ENCODE peak calls at places on chromosomes 2 and 18, in nine cellular contexts. One of them, this sample, is unnamed.

GRCh38 chr2:137928547-137929503 is 35.4 kb upstream of the HNMT start:
- DNase-seq in breast epithelium: no peak
- DNase-seq in heart left ventricle: no peak
- DNase-seq in stomach: no peak
- DNase-seq in K562: no peak
- DNase-seq in right lobe of liver: no peak
- DNase-seq in transverse colon: no peak
- DNase-seq in tibial nerve: no peak
- DNase-seq in A549: peak; percentile 43
- DNase-seq in this sample: peak; percentile 29

GRCh38 chr2:202376460-202377307 is 557 bp downstream of the BMPR2 start:
- DNase-seq in breast epithelium: peak; percentile 35
- DNase-seq in heart left ventricle: peak; percentile 71
- DNase-seq in stomach: no peak
- DNase-seq in K562: peak; percentile 21
- DNase-seq in right lobe of liver: peak; percentile 63
- DNase-seq in transverse colon: peak; percentile 51
- DNase-seq in tibial nerve: peak; percentile 28
- DNase-seq in A549: peak; percentile 48
- DNase-seq in this sample: no peak

GRCh38 chr2:235746257-235746934 is 252.6 kb downstream of the AGAP1 start:
- DNase-seq in breast epithelium: peak; percentile 64
- DNase-seq in heart left ventricle: no peak
- DNase-seq in stomach: peak; percentile 72
- DNase-seq in K562: peak; percentile 58
- DNase-seq in right lobe of liver: peak; percentile 65
- DNase-seq in transverse colon: peak; percentile 68
- DNase-seq in tibial nerve: peak; percentile 77
- DNase-seq in A549: peak; percentile 90
- DNase-seq in this sample: no peak

GRCh38 chr2:41847744-41848441 is 199.9 kb upstream of the PKDCC start:
- DNase-seq in breast epithelium: peak; percentile 58
- DNase-seq in heart left ventricle: no peak
- DNase-seq in stomach: no peak
- DNase-seq in K562: no peak
- DNase-seq in right lobe of liver: peak; percentile 77
- DNase-seq in transverse colon: no peak
- DNase-seq in tibial nerve: peak; percentile 58
- DNase-seq in A549: peak; percentile 89
- DNase-seq in this sample: peak; percentile 34

GRCh38 chr2:223950448-223951347 is 5.6 kb upstream of the WDFY1 start:
- DNase-seq in breast epithelium: no peak
- DNase-seq in heart left ventricle: no peak
- DNase-seq in stomach: no peak
- DNase-seq in K562: no peak
- DNase-seq in right lobe of liver: no peak
- DNase-seq in transverse colon: no peak
- DNase-seq in tibial nerve: no peak
- DNase-seq in A549: no peak
- DNase-seq in this sample: no peak

GRCh38 chr2:241775223-241776177 is 1.1 kb upstream of the GAL3ST2 start:
- DNase-seq in breast epithelium: peak; percentile 15
- DNase-seq in heart left ventricle: no peak
- DNase-seq in stomach: no peak
- DNase-seq in K562: peak; percentile 5
- DNase-seq in right lobe of liver: peak; percentile 44
- DNase-seq in transverse colon: no peak
- DNase-seq in tibial nerve: no peak
- DNase-seq in A549: no peak
- DNase-seq in this sample: no peak

GRCh38 chr2:28610583-28611201 is 114.8 kb downstream of the PLB1 start:
- DNase-seq in breast epithelium: peak; percentile 51
- DNase-seq in heart left ventricle: no peak
- DNase-seq in stomach: peak; percentile 56
- DNase-seq in K562: peak; percentile 24
- DNase-seq in right lobe of liver: no peak
- DNase-seq in transverse colon: peak; percentile 50
- DNase-seq in tibial nerve: no peak
- DNase-seq in A549: peak; percentile 84
- DNase-seq in this sample: no peak

GRCh38 chr2:215997219-215997618 is 16.1 kb downstream of the MREG start:
- DNase-seq in breast epithelium: no peak
- DNase-seq in heart left ventricle: no peak
- DNase-seq in stomach: no peak
- DNase-seq in K562: no peak
- DNase-seq in right lobe of liver: no peak
- DNase-seq in transverse colon: no peak
- DNase-seq in tibial nerve: no peak
- DNase-seq in A549: no peak
- DNase-seq in this sample: no peak

GRCh38 chr2:113918229-113918628 is 28.3 kb downstream of the ACTR3 start:
- DNase-seq in breast epithelium: no peak
- DNase-seq in heart left ventricle: no peak
- DNase-seq in stomach: no peak
- DNase-seq in K562: no peak
- DNase-seq in right lobe of liver: no peak
- DNase-seq in transverse colon: no peak
- DNase-seq in tibial nerve: no peak
- DNase-seq in A549: no peak
- DNase-seq in this sample: no peak

GRCh38 chr18:63152096-63152495 is 167.5 kb downstream of the BCL2 start:
- DNase-seq in breast epithelium: no peak
- DNase-seq in heart left ventricle: no peak
- DNase-seq in stomach: no peak
- DNase-seq in K562: no peak
- DNase-seq in right lobe of liver: no peak
- DNase-seq in transverse colon: no peak
- DNase-seq in tibial nerve: no peak
- DNase-seq in A549: no peak
- DNase-seq in this sample: no peak

GRCh38 chr2:190717764-190718651 is 69.1 kb downstream of the NAB1 start:
- DNase-seq in breast epithelium: no peak
- DNase-seq in heart left ventricle: no peak
- DNase-seq in stomach: no peak
- DNase-seq in K562: no peak
- DNase-seq in right lobe of liver: no peak
- DNase-seq in transverse colon: no peak
- DNase-seq in tibial nerve: no peak
- DNase-seq in A549: no peak
- DNase-seq in this sample: peak; percentile 53

GRCh38 chr2:174610243-174610995 is 12.8 kb upstream of the WIPF1 start:
- DNase-seq in breast epithelium: no peak
- DNase-seq in heart left ventricle: no peak
- DNase-seq in stomach: no peak
- DNase-seq in K562: no peak
- DNase-seq in right lobe of liver: no peak
- DNase-seq in transverse colon: no peak
- DNase-seq in tibial nerve: no peak
- DNase-seq in A549: no peak
- DNase-seq in this sample: no peak

GRCh38 chr18:74901347-74902169 is 303.9 kb downstream of the ZNF407 start:
- DNase-seq in breast epithelium: no peak
- DNase-seq in heart left ventricle: no peak
- DNase-seq in stomach: no peak
- DNase-seq in K562: no peak
- DNase-seq in right lobe of liver: no peak
- DNase-seq in transverse colon: no peak
- DNase-seq in tibial nerve: no peak
- DNase-seq in A549: no peak
- DNase-seq in this sample: no peak

GRCh38 chr18:79799619-79800352 is 2.0 kb downstream of the KCNG2 start:
- DNase-seq in breast epithelium: no peak
- DNase-seq in heart left ventricle: no peak
- DNase-seq in stomach: no peak
- DNase-seq in K562: no peak
- DNase-seq in right lobe of liver: no peak
- DNase-seq in transverse colon: no peak
- DNase-seq in tibial nerve: no peak
- DNase-seq in A549: no peak
- DNase-seq in this sample: no peak

GRCh38 chr18:79797518-79798345 is at the start of gene KCNG2:
- DNase-seq in breast epithelium: no peak
- DNase-seq in heart left ventricle: peak; percentile 61
- DNase-seq in stomach: no peak
- DNase-seq in K562: no peak
- DNase-seq in right lobe of liver: no peak
- DNase-seq in transverse colon: no peak
- DNase-seq in tibial nerve: no peak
- DNase-seq in A549: peak; percentile 19
- DNase-seq in this sample: no peak

GRCh38 chr18:79796531-79797390 is 977 bp upstream of the KCNG2 start:
- DNase-seq in breast epithelium: no peak
- DNase-seq in heart left ventricle: no peak
- DNase-seq in stomach: no peak
- DNase-seq in K562: no peak
- DNase-seq in right lobe of liver: no peak
- DNase-seq in transverse colon: no peak
- DNase-seq in tibial nerve: no peak
- DNase-seq in A549: no peak
- DNase-seq in this sample: no peak

GRCh38 chr18:79798999-79799370 is 1.2 kb downstream of the KCNG2 start:
- DNase-seq in breast epithelium: no peak
- DNase-seq in heart left ventricle: no peak
- DNase-seq in stomach: no peak
- DNase-seq in K562: no peak
- DNase-seq in right lobe of liver: no peak
- DNase-seq in transverse colon: no peak
- DNase-seq in tibial nerve: no peak
- DNase-seq in A549: no peak
- DNase-seq in this sample: no peak

DNA sequence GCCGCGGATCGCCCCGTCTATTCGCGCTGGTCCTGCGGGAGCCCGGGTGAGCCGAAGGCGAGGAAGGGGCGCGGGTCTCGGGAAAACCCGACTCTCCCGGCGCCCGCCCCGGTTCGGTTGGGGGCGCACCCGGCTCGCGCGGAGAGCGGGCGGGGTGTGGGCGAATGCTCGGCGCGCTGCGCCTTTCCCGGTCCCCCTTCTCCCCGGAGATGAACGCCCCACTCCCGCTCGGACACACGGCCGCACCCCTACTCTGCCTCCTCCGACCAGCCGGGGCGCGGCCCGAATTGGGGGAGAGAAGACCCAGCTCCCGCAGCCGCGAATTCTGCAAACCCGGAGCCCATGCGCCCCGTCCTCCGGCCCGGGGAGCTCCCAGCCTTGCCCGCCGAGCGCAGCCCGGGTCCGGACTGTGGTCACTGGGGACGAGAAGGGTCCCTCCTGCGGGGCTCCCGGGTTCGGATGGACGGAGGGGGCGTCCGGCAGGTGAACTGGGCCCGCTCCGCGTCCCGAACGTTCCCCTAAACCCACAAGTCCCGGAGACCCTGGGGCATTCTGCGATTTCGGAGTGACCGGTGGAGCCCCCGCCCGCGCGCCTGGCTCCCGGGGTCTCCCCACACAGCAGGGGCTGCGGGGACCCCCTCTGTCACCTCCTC is 734 bp downstream of the KCNG2 start:
- DNase-seq in breast epithelium: no peak
- DNase-seq in heart left ventricle: peak; percentile 64
- DNase-seq in stomach: no peak
- DNase-seq in K562: no peak
- DNase-seq in right lobe of liver: no peak
- DNase-seq in transverse colon: no peak
- DNase-seq in tibial nerve: no peak
- DNase-seq in A549: no peak
- DNase-seq in this sample: no peak
- H3K4me3 ChIP-seq in breast epithelium: peak overlapping the region; percentile 32
- H3K4me3 ChIP-seq in heart left ventricle: peak overlapping the region; percentile 49
- H3K4me3 ChIP-seq in stomach: peak overlapping the region; percentile 49
- H3K4me3 ChIP-seq in K562: no peak overlapping the region
- H3K4me3 ChIP-seq in right lobe of liver: no peak overlapping the region
- H3K4me3 ChIP-seq in transverse colon: peak overlapping the region; percentile 21
- H3K4me3 ChIP-seq in tibial nerve: peak overlapping the region; percentile 31
- H3K4me3 ChIP-seq in A549: peak overlapping the region; percentile 35
- H3K4me3 ChIP-seq in this sample: peak overlapping the region; percentile 42

GRCh38 chr2:24123212-24124002 is at the start of the genes FAM228B and PFN4:
- DNase-seq in breast epithelium: peak; percentile 81
- DNase-seq in heart left ventricle: peak; percentile 94
- DNase-seq in stomach: peak; percentile 87
- DNase-seq in K562: peak; percentile 89
- DNase-seq in right lobe of liver: peak; percentile 88
- DNase-seq in transverse colon: peak; percentile 90
- DNase-seq in tibial nerve: peak; percentile 68
- DNase-seq in A549: peak; percentile 91
- DNase-seq in this sample: no peak
- TF ChIP-seq POLR2A in breast epithelium: no peak
- TF ChIP-seq POLR2A in heart left ventricle: no peak
- TF ChIP-seq POLR2A in stomach: no peak
- TF ChIP-seq POLR2A in K562: peak; percentile 86
- TF ChIP-seq POLR2A in right lobe of liver: peak; percentile 80
- TF ChIP-seq POLR2A in transverse colon: peak; percentile 72
- TF ChIP-seq POLR2A in tibial nerve: peak; percentile 78
- TF ChIP-seq POLR2A in A549: peak; percentile 55
- TF ChIP-seq POLR2A in this sample: peak; percentile 46

GRCh38 chr2:149595069-149595963 is 7.7 kb upstream of the MMADHC start:
- DNase-seq in breast epithelium: no peak
- DNase-seq in heart left ventricle: no peak
- DNase-seq in stomach: no peak
- DNase-seq in K562: no peak
- DNase-seq in right lobe of liver: no peak
- DNase-seq in transverse colon: no peak
- DNase-seq in tibial nerve: no peak
- DNase-seq in A549: peak; percentile 29
- DNase-seq in this sample: no peak

GRCh38 chr2:149598014-149598395 is 10.4 kb upstream of the MMADHC start:
- DNase-seq in breast epithelium: no peak
- DNase-seq in heart left ventricle: no peak
- DNase-seq in stomach: no peak
- DNase-seq in K562: no peak
- DNase-seq in right lobe of liver: no peak
- DNase-seq in transverse colon: no peak
- DNase-seq in tibial nerve: no peak
- DNase-seq in A549: peak; percentile 18
- DNase-seq in this sample: no peak

GRCh38 chr2:149594411-149594810 is 6.8 kb upstream of the MMADHC start:
- DNase-seq in breast epithelium: no peak
- DNase-seq in heart left ventricle: no peak
- DNase-seq in stomach: no peak
- DNase-seq in K562: no peak
- DNase-seq in right lobe of liver: no peak
- DNase-seq in transverse colon: no peak
- DNase-seq in tibial nerve: no peak
- DNase-seq in A549: no peak
- DNase-seq in this sample: no peak

GRCh38 chr2:149596471-149596870 is 8.9 kb upstream of the MMADHC start:
- DNase-seq in breast epithelium: no peak
- DNase-seq in heart left ventricle: no peak
- DNase-seq in stomach: no peak
- DNase-seq in K562: no peak
- DNase-seq in right lobe of liver: no peak
- DNase-seq in transverse colon: no peak
- DNase-seq in tibial nerve: no peak
- DNase-seq in A549: no peak
- DNase-seq in this sample: no peak

GRCh38 chr2:149597050-149598013 is 9.8 kb upstream of the MMADHC start:
- DNase-seq in breast epithelium: peak; percentile 43
- DNase-seq in heart left ventricle: no peak
- DNase-seq in stomach: peak; percentile 30
- DNase-seq in K562: peak; percentile 63
- DNase-seq in right lobe of liver: peak; percentile 48
- DNase-seq in transverse colon: peak; percentile 23
- DNase-seq in tibial nerve: peak; percentile 57
- DNase-seq in A549: peak; percentile 83
- DNase-seq in this sample: no peak
- H3K4me3 ChIP-seq in breast epithelium: no peak overlapping the region
- H3K4me3 ChIP-seq in heart left ventricle: peak overlapping the region; percentile 53
- H3K4me3 ChIP-seq in stomach: no peak overlapping the region
- H3K4me3 ChIP-seq in K562: no peak overlapping the region
- H3K4me3 ChIP-seq in right lobe of liver: no peak overlapping the region
- H3K4me3 ChIP-seq in transverse colon: no peak overlapping the region
- H3K4me3 ChIP-seq in tibial nerve: no peak overlapping the region
- H3K4me3 ChIP-seq in A549: peak overlapping the region; percentile 17
- H3K4me3 ChIP-seq in this sample: peak overlapping the region; percentile 35

GRCh38 chr2:62456721-62457539 is 49.1 kb downstream of the TMEM17 start:
- DNase-seq in breast epithelium: no peak
- DNase-seq in heart left ventricle: peak; percentile 87
- DNase-seq in stomach: peak; percentile 77
- DNase-seq in K562: peak; percentile 87
- DNase-seq in right lobe of liver: peak; percentile 84
- DNase-seq in transverse colon: peak; percentile 70
- DNase-seq in tibial nerve: peak; percentile 73
- DNase-seq in A549: peak; percentile 79
- DNase-seq in this sample: no peak
- TF ChIP-seq POLR2A in breast epithelium: no peak
- TF ChIP-seq POLR2A in heart left ventricle: no peak
- TF ChIP-seq POLR2A in stomach: no peak
- TF ChIP-seq POLR2A in K562: no peak
- TF ChIP-seq POLR2A in right lobe of liver: no peak
- TF ChIP-seq POLR2A in transverse colon: no peak
- TF ChIP-seq POLR2A in tibial nerve: no peak
- TF ChIP-seq POLR2A in A549: peak; percentile 28
- TF ChIP-seq POLR2A in this sample: no peak

This sample was measured in esophagus muscularis mucosa.